ENCODE peak calls at places on chromosome 10, in nine cellular contexts. W is choroid plexus epithelial cell; U is putamen; H is GM13977; E is GDM1; M is GM12864; A is stimulated activated effector memory CD8-positive, alpha-beta T cell treated with anti-CD3 and anti-CD28 coated beads, Interleukin-12 subunit alpha, Interleukin-12 subunit beta, amount 100 ng/mL, for 72 hours; S is SK-N-SH; B is GM04503. F is an unnamed sample.

GRCh38 chr10:62083868-62084267 is 182.4 kb downstream of the ARID5B start:
- DNase-seq in M (no peak), U (no peak), S (peak), A (no peak), B (no peak), W (peak), E (no peak), H (no peak), F (peak)

GRCh38 chr10:103849212-103849877 is 6.0 kb downstream of the SH3PXD2A start:
- DNase-seq in A (no peak), H (no peak), M (no peak), E (no peak), U (no peak), W (no peak), B (no peak), S (no peak), F (no peak)

GRCh38 chr10:33600381-33600780 is 265.9 kb upstream of the NRP1 start:
- DNase-seq in S (no peak), U (no peak), A (no peak), B (no peak), E (no peak), H (no peak), W (peak), M (no peak), F (no peak)

GRCh38 chr10:79380918-79381775 is 33.9 kb downstream of the PPIF start:
- DNase-seq in E (no peak), B (no peak), S (no peak), A (no peak), M (no peak), W (no peak), U (no peak), H (no peak), F (no peak)

GRCh38 chr10:102394079-102394800 is 1.3 kb upstream of the NFKB2 start:
- DNase-seq in A (peak), B (peak), U (peak), E (peak), H (peak), S (peak), M (peak), W (peak), F (peak)

GRCh38 chr10:44640429-44640828 is 255.5 kb upstream of the CXCL12 start:
- DNase-seq in H (no peak), W (no peak), B (no peak), U (no peak), E (no peak), S (no peak), A (no peak), M (no peak), F (no peak)

GRCh38 chr10:14608381-14609001 is 166.2 kb downstream of the FAM107B start:
- DNase-seq in U (no peak), W (no peak), M (no peak), B (no peak), A (no peak), S (no peak), E (peak), H (no peak), F (no peak)

GRCh38 chr10:77692782-77693181 is 55.2 kb upstream of the KCNMA1 start:
- DNase-seq in U (no peak), S (no peak), H (no peak), A (no peak), E (no peak), B (no peak), M (no peak), W (peak), F (no peak)

GRCh38 chr10:128051548-128051947 is 74.7 kb downstream of the MKI67 start:
- DNase-seq in B (no peak), U (no peak), A (no peak), H (no peak), W (no peak), S (no peak), M (no peak), E (no peak), F (no peak)

GRCh38 chr10:118769898-118770600 is 15.3 kb upstream of the CACUL1 start:
- DNase-seq in W (no peak), E (no peak), H (no peak), A (no peak), M (no peak), B (no peak), U (no peak), S (no peak), F (no peak)

GRCh38 chr10:18216482-18216881 is 76.3 kb downstream of the CACNB2 start:
- DNase-seq in A (no peak), U (no peak), B (no peak), E (no peak), S (peak), M (no peak), H (no peak), W (peak), F (no peak)

GRCh38 chr10:6244510-6244909 is 41.8 kb downstream of the PFKFB3 start:
- DNase-seq in A (no peak), E (no peak), H (no peak), W (no peak), B (no peak), M (no peak), U (no peak), S (no peak), F (no peak)

GRCh38 chr10:98482096-98482495 is 35.4 kb upstream of the HPS1 start:
- DNase-seq in S (no peak), U (no peak), A (no peak), B (no peak), H (no peak), E (no peak), W (no peak), M (no peak), F (no peak)

GRCh38 chr10:15624405-15625191 is 95.1 kb downstream of the ITGA8 start:
- DNase-seq in H (no peak), W (peak), E (no peak), M (no peak), S (no peak), B (peak), U (no peak), A (no peak), F (no peak)

GRCh38 chr10:116160271-116160670 is 112.7 kb downstream of the GFRA1 start:
- DNase-seq in U (no peak), A (no peak), H (no peak), E (no peak), B (no peak), W (no peak), S (no peak), M (no peak), F (no peak)

GRCh38 chr10:92567952-92568600 is 5.8 kb downstream of the IDE start:
- DNase-seq in E (no peak), W (peak), H (peak), B (no peak), S (no peak), U (peak), M (no peak), A (no peak), F (no peak)

GRCh38 chr10:4154317-4154716 is 369.3 kb upstream of the KLF6 start:
- DNase-seq in W (peak), M (no peak), B (no peak), E (no peak), U (no peak), H (no peak), A (no peak), S (no peak), F (no peak)

GRCh38 chr10:10869592-10869991 is 148.1 kb upstream of the CELF2 start:
- DNase-seq in U (no peak), B (no peak), A (no peak), W (peak), H (peak), M (peak), S (no peak), E (no peak), F (no peak)

GRCh38 chr10:110420401-110421193 is 77.1 kb upstream of the DUSP5 start:
- DNase-seq in S (no peak), A (no peak), E (no peak), M (no peak), B (no peak), U (no peak), W (peak), H (no peak), F (peak)

GRCh38 chr10:86035791-86036543 is 330.6 kb downstream of the GRID1 start:
- DNase-seq in A (no peak), S (no peak), M (no peak), W (no peak), H (no peak), U (no peak), E (no peak), B (no peak), F (peak)

GRCh38 chr10:96614515-96614914 is 27.7 kb upstream of the TM9SF3 start:
- DNase-seq in B (peak), A (no peak), S (peak), U (no peak), E (no peak), H (no peak), W (peak), M (no peak), F (no peak)

GRCh38 chr10:102241444-102242117 is at the start of gene PITX3:
- DNase-seq in H (peak), E (peak), M (peak), W (peak), U (peak), A (peak), S (peak), B (peak), F (peak)

GRCh38 chr10:79242620-79243152 is 104.6 kb upstream of the PPIF start:
- DNase-seq in A (peak), E (no peak), H (peak), U (peak), M (no peak), W (peak), S (peak), B (peak), F (peak)